ENCODE peak calls at places on chromosome 18, in seven cellular contexts. H, L, I, Q, R, V and T are unnamed samples.

GRCh38 chr18:27860011-27860410 is 316.9 kb downstream of the CDH2 start:
- DNase-seq in H (no peak), L (no peak), I (no peak), Q (no peak), R (no peak), V (no peak), T (no peak)

GRCh38 chr18:70448588-70448987 is 159.7 kb downstream of the SOCS6 start:
- DNase-seq in H (no peak), L (no peak), I (no peak), Q (no peak), R (no peak), V (no peak), T (no peak)

GRCh38 chr18:54888933-54889332 is 60.7 kb downstream of the RAB27B start:
- DNase-seq in H (no peak), L (no peak), I (no peak), Q (no peak), R (no peak), V (no peak), T (no peak)

GRCh38 chr18:66792466-66792865 is 188.6 kb upstream of the CDH19 start:
- DNase-seq in H (no peak), L (no peak), I (no peak), Q (no peak), R (no peak), V (no peak), T (no peak)

GRCh38 chr18:686339-687111 is 25.9 kb downstream of the ENOSF1 start:
- DNase-seq in H (no peak), L (no peak), I (no peak), Q (peak; percentile 57), R (peak; percentile 60), V (no peak), T (no peak)

GRCh38 chr18:23071285-23071684 is 64.0 kb upstream of the CABLES1 start:
- DNase-seq in H (peak; percentile 49), L (peak; percentile 63), I (peak; percentile 44), Q (no peak), R (no peak), V (peak; percentile 73), T (peak; percentile 67)

GRCh38 chr18:70454705-70455322 is 166.0 kb downstream of the SOCS6 start:
- DNase-seq in H (no peak), L (no peak), I (peak; percentile 59), Q (no peak), R (peak; percentile 81), V (no peak), T (peak; percentile 61)

GRCh38 chr18:79604913-79605235 is 74.7 kb upstream of the CTDP1 start:
- DNase-seq in H (no peak), L (no peak), I (no peak), Q (no peak), R (no peak), V (peak; percentile 33), T (no peak)

GRCh38 chr18:21548647-21549046 is 51.9 kb downstream of the ESCO1 start:
- DNase-seq in H (no peak), L (no peak), I (no peak), Q (no peak), R (no peak), V (no peak), T (no peak)

GRCh38 chr18:76838182-76838581 is 15.8 kb downstream of the ZNF236 start:
- DNase-seq in H (no peak), L (no peak), I (no peak), Q (no peak), R (no peak), V (no peak), T (no peak)

GRCh38 chr18:52408800-52409302 is 68.9 kb downstream of the DCC start:
- DNase-seq in H (no peak), L (no peak), I (no peak), Q (no peak), R (no peak), V (no peak), T (no peak)

GRCh38 chr18:42028232-42028832 is 73.3 kb downstream of the PIK3C3 start:
- DNase-seq in H (no peak), L (no peak), I (peak; percentile 21), Q (no peak), R (peak; percentile 55), V (no peak), T (no peak)

GRCh38 chr18:62258606-62259005 is 66.5 kb upstream of the TNFRSF11A start:
- DNase-seq in H (no peak), L (no peak), I (no peak), Q (no peak), R (no peak), V (no peak), T (no peak)

GRCh38 chr18:59623456-59624383 is 73.5 kb downstream of the CCBE1 start:
- DNase-seq in H (no peak), L (no peak), I (no peak), Q (no peak), R (no peak), V (no peak), T (peak; percentile 54)

GRCh38 chr18:76943542-76944339 is 121.4 kb downstream of the ZNF236 start:
- DNase-seq in H (no peak), L (no peak), I (no peak), Q (no peak), R (no peak), V (peak; percentile 86), T (no peak)

GRCh38 chr18:35245719-35246317 is 5.0 kb downstream of the ZNF397 start:
- DNase-seq in H (no peak), L (no peak), I (no peak), Q (no peak), R (no peak), V (no peak), T (no peak)

GRCh38 chr18:35239314-35239713 is 1.5 kb upstream of the ZNF397 start:
- DNase-seq in H (no peak), L (no peak), I (no peak), Q (no peak), R (no peak), V (no peak), T (no peak)

GRCh38 chr18:45974088-45974536 is 7.0 kb upstream of the EPG5 start:
- DNase-seq in H (no peak), L (peak; percentile 39), I (peak; percentile 79), Q (peak; percentile 46), R (peak; percentile 83), V (no peak), T (peak; percentile 81)

GRCh38 chr18:76553715-76554603 is 58.9 kb upstream of the ZNF516 start:
- DNase-seq in H (no peak), L (no peak), I (peak; percentile 47), Q (no peak), R (no peak), V (peak; percentile 22), T (no peak)

GRCh38 chr18:80148316-80149199 is 39.5 kb downstream of the ADNP2 start:
- DNase-seq in H (no peak), L (no peak), I (peak; percentile 38), Q (no peak), R (no peak), V (peak; percentile 68), T (peak; percentile 35)

GRCh38 chr18:24010673-24011072 is 3.9 kb upstream of the TTC39C start:
- DNase-seq in H (no peak), L (no peak), I (no peak), Q (no peak), R (peak; percentile 24), V (no peak), T (no peak)

GRCh38 chr18:3723554-3723953 is 273.6 kb downstream of the TGIF1 start:
- DNase-seq in H (no peak), L (no peak), I (no peak), Q (no peak), R (no peak), V (no peak), T (no peak)
- H3K27ac ChIP-seq in H (no peak overlapping the region), L (no peak overlapping the region), I (no peak overlapping the region), Q (no peak overlapping the region), R (no peak overlapping the region), V (no peak overlapping the region), T (no peak overlapping the region)

GRCh38 chr18:49563130-49563540 is 1.3 kb downstream of the LIPG start:
- DNase-seq in H (no peak), L (no peak), I (no peak), Q (no peak), R (no peak), V (no peak), T (no peak)

GRCh38 chr18:49560277-49561126 is 1.4 kb upstream of the LIPG start:
- DNase-seq in H (no peak), L (no peak), I (peak; percentile 69), Q (peak; percentile 47), R (peak; percentile 66), V (peak; percentile 66), T (no peak)

GRCh38 chr18:49562481-49563129 is 748 bp downstream of the LIPG start:
- DNase-seq in H (no peak), L (no peak), I (peak; percentile 35), Q (peak; percentile 50), R (peak; percentile 50), V (no peak), T (no peak)

GRCh38 chr18:49561127-49561376 is 805 bp upstream of the LIPG start:
- DNase-seq in H (no peak), L (no peak), I (peak; percentile 37), Q (no peak), R (no peak), V (no peak), T (no peak)

DNA sequence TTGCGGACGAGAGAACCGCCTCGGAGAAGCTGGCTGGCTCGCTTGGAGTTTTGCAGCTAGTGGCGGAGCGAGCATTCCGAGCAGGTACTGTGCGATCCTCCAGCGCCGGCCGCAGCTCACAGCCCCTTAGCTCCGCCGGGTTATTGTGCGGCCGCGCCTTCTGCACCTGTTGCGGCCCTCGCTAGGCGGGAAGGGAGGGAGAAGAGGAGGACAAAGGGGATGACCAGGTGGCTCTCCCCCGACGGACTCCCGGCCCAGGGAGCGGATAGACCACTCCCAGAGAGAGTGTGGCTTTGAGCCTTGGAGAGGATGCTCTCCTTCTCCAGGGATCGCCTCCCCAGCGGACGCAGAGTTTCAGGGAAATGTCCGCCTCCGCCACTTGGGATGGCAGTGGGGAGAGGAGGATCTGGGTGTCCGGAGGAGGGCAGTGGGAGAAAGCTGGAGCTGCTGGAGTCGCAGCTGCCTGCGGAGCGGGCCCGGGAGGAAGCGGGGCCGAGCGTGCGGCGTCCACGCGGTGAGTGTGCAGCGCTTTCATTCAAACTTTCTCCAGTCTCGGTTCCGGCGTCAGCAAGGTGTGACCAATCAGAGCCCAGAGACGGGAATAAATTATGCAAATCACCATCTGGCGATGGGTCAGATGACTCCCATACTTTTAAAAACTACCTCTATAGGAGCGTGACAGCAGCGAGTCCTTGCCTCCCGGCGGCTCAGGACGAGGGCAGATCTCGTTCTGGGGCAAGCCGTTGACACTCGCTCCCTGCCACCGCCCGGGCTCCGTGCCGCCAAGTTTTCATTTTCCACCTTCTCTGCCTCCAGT is at the start of gene LIPG:
- DNase-seq in H (no peak), L (no peak), I (peak; percentile 93), Q (peak; percentile 91), R (peak; percentile 94), V (peak; percentile 69), T (no peak)
- H3K27ac ChIP-seq in H (no peak within 1 kb of the TSS), L (no peak within 1 kb of the TSS), I (peak within 1 kb of the TSS; percentile 51), Q (no peak within 1 kb of the TSS), R (no peak within 1 kb of the TSS), V (no peak within 1 kb of the TSS), T (no peak within 1 kb of the TSS)

GRCh38 chr18:9712606-9713005 is 4.5 kb downstream of the RAB31 start:
- DNase-seq in H (no peak), L (no peak), I (no peak), Q (no peak), R (no peak), V (no peak), T (no peak)
- H3K27ac ChIP-seq in H (no peak overlapping the region), L (no peak overlapping the region), I (no peak overlapping the region), Q (no peak overlapping the region), R (no peak overlapping the region), V (peak overlapping the region; percentile 86), T (no peak overlapping the region)

DNA sequence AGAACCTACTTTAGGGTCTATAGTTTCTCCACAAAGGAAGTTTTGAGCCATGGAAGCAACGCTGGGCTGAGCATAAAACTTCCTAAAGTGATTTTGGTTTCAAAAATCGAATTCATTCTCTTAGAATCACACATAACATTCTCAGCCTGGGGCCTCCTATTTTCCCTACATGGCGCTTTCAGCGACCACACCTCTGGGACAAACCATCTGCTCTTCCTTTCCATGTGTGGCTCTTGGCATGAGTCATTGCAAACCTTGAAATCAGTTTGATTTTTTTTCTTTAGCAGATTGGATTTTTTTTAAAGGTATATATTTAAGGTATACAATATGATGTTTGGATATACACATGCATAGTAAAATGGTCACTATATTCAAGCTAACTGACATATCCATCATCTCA is 72.5 kb upstream of the APCDD1 start:
- DNase-seq in H (no peak), L (no peak), I (no peak), Q (no peak), R (no peak), V (no peak), T (no peak)
- H3K27ac ChIP-seq in H (no peak overlapping the region), L (no peak overlapping the region), I (no peak overlapping the region), Q (no peak overlapping the region), R (no peak overlapping the region), V (no peak overlapping the region), T (no peak overlapping the region)